ENCODE peak calls at places on chromosomes 7 and 10, in ten cellular contexts. O, D, W, B, Q, I, L, T, P and F are unnamed samples.

GRCh38 chr10:99520040-99520803 is 12.5 kb upstream of the NKX2-3 start:
- DNase-seq in O (no peak), D (no peak), W (no peak), B (no peak), Q (peak), I (no peak), L (no peak), T (peak), P (no peak), F (peak)

GRCh38 chr10:101611506-101611905 is 23.4 kb downstream of the DPCD start:
- DNase-seq in O (no peak), D (no peak), W (no peak), B (no peak), Q (peak), I (no peak), L (no peak), T (no peak), P (no peak), F (no peak)

GRCh38 chr10:60376221-60376620 is 13.5 kb downstream of the ANK3 start:
- DNase-seq in O (no peak), D (no peak), W (no peak), B (no peak), Q (no peak), I (no peak), L (no peak), T (no peak), P (no peak), F (no peak)

GRCh38 chr7:12493407-12493806 is 77.1 kb upstream of the SCIN start:
- DNase-seq in O (no peak), D (no peak), W (no peak), B (no peak), Q (peak), I (no peak), L (no peak), T (no peak), P (no peak), F (no peak)

GRCh38 chr7:140542226-140542625 is 62.9 kb upstream of the MKRN1 start:
- DNase-seq in O (no peak), D (no peak), W (no peak), B (no peak), Q (peak), I (no peak), L (no peak), T (no peak), P (no peak), F (no peak)

GRCh38 chr7:29565186-29565540 is 1.5 kb downstream of the PRR15 start:
- DNase-seq in O (no peak), D (no peak), W (no peak), B (no peak), Q (no peak), I (no peak), L (no peak), T (peak), P (no peak), F (no peak)

GRCh38 chr7:120741371-120742042 is 116.4 kb downstream of the TSPAN12 start:
- DNase-seq in O (no peak), D (no peak), W (no peak), B (peak), Q (no peak), I (no peak), L (no peak), T (no peak), P (no peak), F (no peak)

GRCh38 chr7:101018271-101019167 is 1.4 kb upstream of the MUC17 start:
- DNase-seq in O (peak), D (no peak), W (no peak), B (no peak), Q (peak), I (no peak), L (no peak), T (peak), P (no peak), F (peak)

GRCh38 chr10:90742189-90742588 is 115.7 kb downstream of the HTR7 start:
- DNase-seq in O (no peak), D (peak), W (no peak), B (no peak), Q (peak), I (no peak), L (no peak), T (no peak), P (no peak), F (peak)

GRCh38 chr10:79353000-79353406 is 5.7 kb downstream of the PPIF start:
- DNase-seq in O (no peak), D (no peak), W (no peak), B (no peak), Q (no peak), I (no peak), L (no peak), T (no peak), P (no peak), F (peak)

GRCh38 chr10:112461029-112461887 is 14.2 kb downstream of the VTI1A start:
- DNase-seq in O (no peak), D (peak), W (no peak), B (no peak), Q (no peak), I (no peak), L (no peak), T (no peak), P (no peak), F (peak)

GRCh38 chr10:36023939-36024338 is 381.8 kb upstream of the FZD8 start:
- DNase-seq in O (no peak), D (peak), W (no peak), B (no peak), Q (peak), I (no peak), L (no peak), T (peak), P (no peak), F (peak)

GRCh38 chr7:119270045-119270464 is 1002.9 kb upstream of the KCND2 start:
- DNase-seq in O (peak), D (peak), W (no peak), B (peak), Q (peak), I (no peak), L (peak), T (peak), P (peak), F (peak)

GRCh38 chr10:101597036-101597435 is 8.9 kb downstream of the DPCD start:
- DNase-seq in O (no peak), D (no peak), W (no peak), B (no peak), Q (no peak), I (no peak), L (no peak), T (no peak), P (no peak), F (no peak)

GRCh38 chr10:4647138-4647785 is 178.7 kb upstream of the AKR1E2 start:
- DNase-seq in O (no peak), D (no peak), W (no peak), B (no peak), Q (no peak), I (no peak), L (no peak), T (no peak), P (no peak), F (no peak)

GRCh38 chr7:47147213-47147631 is 434.7 kb downstream of the TNS3 start:
- DNase-seq in O (no peak), D (peak), W (no peak), B (no peak), Q (no peak), I (no peak), L (no peak), T (no peak), P (no peak), F (no peak)

GRCh38 chr10:118754132-118754555 is 626 bp downstream of the CACUL1 start:
- DNase-seq in O (peak), D (peak), W (no peak), B (peak), Q (peak), I (peak), L (peak), T (peak), P (peak), F (peak)

GRCh38 chr7:142488842-142489241 is 231.0 kb upstream of the PRSS58 start:
- DNase-seq in O (peak), D (peak), W (no peak), B (no peak), Q (no peak), I (no peak), L (no peak), T (no peak), P (no peak), F (peak)

GRCh38 chr10:54477738-54478137 is 323.3 kb downstream of the PCDH15 start:
- DNase-seq in O (no peak), D (no peak), W (no peak), B (no peak), Q (no peak), I (no peak), L (no peak), T (no peak), P (no peak), F (no peak)

GRCh38 chr10:94066411-94066810 is 72.7 kb downstream of the PLCE1 start:
- DNase-seq in O (no peak), D (peak), W (no peak), B (no peak), Q (peak), I (no peak), L (no peak), T (peak), P (no peak), F (peak)

GRCh38 chr7:150909192-150909591 is 56.9 kb downstream of the AOC1 start:
- DNase-seq in O (peak), D (no peak), W (no peak), B (no peak), Q (no peak), I (no peak), L (no peak), T (no peak), P (no peak), F (no peak)

GRCh38 chr10:132451506-132452215 is 54.7 kb downstream of the PWWP2B start:
- DNase-seq in O (no peak), D (no peak), W (no peak), B (no peak), Q (no peak), I (no peak), L (no peak), T (no peak), P (no peak), F (no peak)

GRCh38 chr10:74518076-74518475 is 308.3 kb upstream of the KAT6B start:
- DNase-seq in O (no peak), D (no peak), W (no peak), B (no peak), Q (no peak), I (no peak), L (no peak), T (no peak), P (no peak), F (no peak)

GRCh38 chr10:31263903-31264302 is 55.1 kb upstream of the ZEB1 start:
- DNase-seq in O (no peak), D (no peak), W (no peak), B (no peak), Q (peak), I (no peak), L (no peak), T (no peak), P (no peak), F (no peak)